ENCODE peak calls at places on chromosomes 13 and 19, in ten cellular contexts. E, X, Y, G, L, Z, P, I, U and J are unnamed samples.

GRCh38 chr19:18063463-18063862 is 23.3 kb downstream of the IL12RB1 start:
- DNase-seq in E (no peak), X (no peak), Y (peak; percentile 29), G (no peak), L (no peak), Z (no peak), P (no peak), I (no peak), U (no peak), J (no peak)

GRCh38 chr13:104414771-104415170 is 1348.6 kb upstream of the SLC10A2 start:
- DNase-seq in E (no peak), X (no peak), Y (no peak), G (no peak), L (no peak), Z (no peak), P (no peak), I (no peak), U (no peak), J (no peak)

GRCh38 chr13:108155185-108156106 is 59.9 kb downstream of the LIG4 start:
- DNase-seq in E (peak; percentile 7), X (no peak), Y (peak; percentile 64), G (peak; percentile 24), L (peak; percentile 6), Z (peak; percentile 65), P (peak; percentile 52), I (peak; percentile 75), U (no peak), J (peak; percentile 24)

GRCh38 chr13:43905435-43906031 is 25.8 kb downstream of the LACC1 start:
- DNase-seq in E (no peak), X (no peak), Y (peak; percentile 75), G (no peak), L (no peak), Z (peak; percentile 54), P (peak; percentile 77), I (no peak), U (no peak), J (peak; percentile 18)

GRCh38 chr13:76387561-76387960 is 498.6 kb downstream of the KCTD12 start:
- DNase-seq in E (no peak), X (no peak), Y (no peak), G (no peak), L (no peak), Z (no peak), P (no peak), I (no peak), U (no peak), J (no peak)

GRCh38 chr19:44626067-44626624 is 12.8 kb downstream of the IGSF23 start:
- DNase-seq in E (peak; percentile 96), X (no peak), Y (peak; percentile 71), G (no peak), L (no peak), Z (no peak), P (peak; percentile 99), I (no peak), U (peak; percentile 95), J (no peak)

GRCh38 chr19:55101261-55101660 is 16.2 kb downstream of the PPP1R12C start:
- DNase-seq in E (no peak), X (no peak), Y (no peak), G (no peak), L (no peak), Z (no peak), P (no peak), I (no peak), U (no peak), J (no peak)

GRCh38 chr13:59877933-59878332 is 285.8 kb downstream of the DIAPH3 start:
- DNase-seq in E (peak; percentile 32), X (no peak), Y (no peak), G (no peak), L (no peak), Z (no peak), P (peak; percentile 60), I (no peak), U (no peak), J (no peak)

GRCh38 chr13:50200988-50201387 is 185.7 kb downstream of the KCNRG start:
- DNase-seq in E (no peak), X (no peak), Y (no peak), G (no peak), L (no peak), Z (no peak), P (no peak), I (no peak), U (no peak), J (no peak)

GRCh38 chr13:33694546-33694945 is 123.4 kb upstream of the RFC3 start:
- DNase-seq in E (no peak), X (no peak), Y (no peak), G (no peak), L (no peak), Z (no peak), P (no peak), I (no peak), U (no peak), J (no peak)

GRCh38 chr13:112231451-112232083 is 144.6 kb upstream of the SPACA7 start:
- DNase-seq in E (no peak), X (no peak), Y (no peak), G (no peak), L (no peak), Z (no peak), P (no peak), I (no peak), U (no peak), J (no peak)

GRCh38 chr19:903266-903797 is 9.7 kb downstream of the R3HDM4 start:
- DNase-seq in E (no peak), X (no peak), Y (no peak), G (no peak), L (no peak), Z (no peak), P (peak; percentile 19), I (no peak), U (no peak), J (no peak)

GRCh38 chr19:7856679-7857663 is 17.2 kb downstream of the PRR36 start:
- DNase-seq in E (no peak), X (no peak), Y (no peak), G (no peak), L (no peak), Z (no peak), P (no peak), I (no peak), U (no peak), J (no peak)

GRCh38 chr19:51439021-51439465 is 19.2 kb downstream of the SIGLEC8 start:
- DNase-seq in E (no peak), X (no peak), Y (no peak), G (no peak), L (no peak), Z (peak; percentile 57), P (no peak), I (no peak), U (no peak), J (no peak)

GRCh38 chr13:109146912-109147624 is 517.7 kb downstream of the MYO16 start:
- DNase-seq in E (peak; percentile 80), X (no peak), Y (no peak), G (no peak), L (no peak), Z (no peak), P (peak; percentile 89), I (no peak), U (peak; percentile 71), J (no peak)

GRCh38 chr19:10289836-10290438 is at the start of gene ICAM5:
- DNase-seq in E (no peak), X (no peak), Y (no peak), G (no peak), L (no peak), Z (no peak), P (peak; percentile 42), I (no peak), U (no peak), J (no peak)

GRCh38 chr13:42574435-42575311 is 721 bp downstream of the TNFSF11 start:
- DNase-seq in E (no peak), X (no peak), Y (no peak), G (no peak), L (no peak), Z (no peak), P (no peak), I (no peak), U (no peak), J (no peak)

GRCh38 chr13:100951031-100951430 is 276.4 kb upstream of the TMTC4 start:
- DNase-seq in E (no peak), X (no peak), Y (no peak), G (no peak), L (no peak), Z (no peak), P (no peak), I (no peak), U (no peak), J (no peak)

GRCh38 chr19:45250832-45251451 is at the start of gene MARK4:
- DNase-seq in E (no peak), X (peak; percentile 17), Y (peak; percentile 54), G (peak; percentile 64), L (peak; percentile 41), Z (no peak), P (peak; percentile 34), I (peak; percentile 51), U (no peak), J (peak; percentile 44)

GRCh38 chr13:31675521-31675953 is 63.8 kb upstream of the RXFP2 start:
- DNase-seq in E (no peak), X (no peak), Y (no peak), G (no peak), L (no peak), Z (no peak), P (no peak), I (no peak), U (no peak), J (no peak)

GRCh38 chr13:37869506-37869755 is 141 bp downstream of the TRPC4 start:
- DNase-seq in E (no peak), X (no peak), Y (no peak), G (no peak), L (no peak), Z (no peak), P (no peak), I (no peak), U (no peak), J (no peak)

GRCh38 chr19:6604906-6605305 is 14.0 kb upstream of the CD70 start:
- DNase-seq in E (no peak), X (no peak), Y (no peak), G (no peak), L (no peak), Z (no peak), P (no peak), I (no peak), U (no peak), J (no peak)

GRCh38 chr13:51644649-51645048 is 60.4 kb downstream of the WDFY2 start:
- DNase-seq in E (peak; percentile 23), X (no peak), Y (no peak), G (no peak), L (no peak), Z (no peak), P (peak; percentile 21), I (no peak), U (no peak), J (no peak)

GRCh38 chr19:45115809-45116615 is 23.0 kb downstream of the PPP1R37 start:
- DNase-seq in E (no peak), X (no peak), Y (no peak), G (peak; percentile 47), L (no peak), Z (no peak), P (no peak), I (no peak), U (no peak), J (no peak)

GRCh38 chr19:10975374-10976036 is 14.7 kb downstream of the SMARCA4 start:
- DNase-seq in E (peak; percentile 39), X (no peak), Y (no peak), G (peak; percentile 60), L (no peak), Z (peak; percentile 58), P (peak; percentile 66), I (peak; percentile 67), U (peak; percentile 20), J (peak; percentile 75)

GRCh38 chr19:10899171-10899653 is 27.9 kb downstream of the CARM1 start:
- DNase-seq in E (no peak), X (no peak), Y (peak; percentile 51), G (peak; percentile 73), L (no peak), Z (peak; percentile 36), P (no peak), I (peak; percentile 85), U (no peak), J (no peak)

GRCh38 chr19:35266904-35267817 is 1.6 kb upstream of the USF2 start:
- DNase-seq in E (no peak), X (no peak), Y (no peak), G (peak; percentile 63), L (peak; percentile 56), Z (peak; percentile 28), P (peak; percentile 10), I (no peak), U (no peak), J (peak; percentile 66)

GRCh38 chr13:40221460-40222201 is 444.8 kb downstream of the FOXO1 start:
- DNase-seq in E (no peak), X (no peak), Y (no peak), G (no peak), L (no peak), Z (peak; percentile 18), P (no peak), I (no peak), U (no peak), J (peak; percentile 77)